ENCODE peak calls at places on chromosomes 4 and X, in eight cellular contexts. M is NCI-H2029, O is T-cell, K is hepatic stellate cell, Q is cardiac muscle cell, H is HEK293T, A is B cell, U is HCT116. G is an unnamed sample.

GRCh38 chr4:141002323-141002805 is 130.9 kb downstream of the RNF150 start:
- DNase-seq in M (no peak), O (no peak), K (peak; percentile 20), Q (peak; percentile 27), H (no peak), A (no peak), U (no peak), G (no peak)

GRCh38 chr4:102717448-102718092 is 43.2 kb downstream of the MANBA start:
- DNase-seq in M (no peak), O (no peak), K (no peak), Q (no peak), H (no peak), A (no peak), U (no peak), G (no peak)

GRCh38 chrX:129726307-129727111 is 12.3 kb upstream of the XPNPEP2 start:
- DNase-seq in M (no peak), O (no peak), K (peak; percentile 47), Q (peak; percentile 60), H (peak; percentile 79), A (no peak), U (peak; percentile 28), G (peak; percentile 51)

GRCh38 chr4:144685916-144686315 is 40.0 kb downstream of the HHIP start:
- DNase-seq in M (no peak), O (no peak), K (no peak), Q (no peak), H (no peak), A (no peak), U (no peak), G (no peak)

GRCh38 chr4:47747846-47748494 is 89.9 kb downstream of the CORIN start:
- DNase-seq in M (no peak), O (no peak), K (no peak), Q (peak; percentile 27), H (no peak), A (no peak), U (no peak), G (no peak)

GRCh38 chr4:118799235-118799932 is 36.5 kb downstream of the SEC24D start:
- DNase-seq in M (no peak), O (no peak), K (no peak), Q (no peak), H (no peak), A (no peak), U (no peak), G (no peak)

GRCh38 chrX:155027509-155028066 is 944 bp downstream of the FUNDC2 start:
- DNase-seq in M (no peak), O (peak; percentile 2), K (no peak), Q (no peak), H (peak; percentile 15), A (no peak), U (peak; percentile 23), G (no peak)

GRCh38 chr4:102234243-102234838 is 110.9 kb downstream of the SLC39A8 start:
- DNase-seq in M (no peak), O (no peak), K (no peak), Q (no peak), H (no peak), A (no peak), U (no peak), G (no peak)

GRCh38 chr4:100360211-100360610 is 157.6 kb downstream of the EMCN start:
- DNase-seq in M (no peak), O (no peak), K (no peak), Q (no peak), H (no peak), A (no peak), U (no peak), G (no peak)

GRCh38 chr4:41727861-41728570 is 20.5 kb downstream of the PHOX2B start:
- DNase-seq in M (no peak), O (no peak), K (no peak), Q (no peak), H (no peak), A (no peak), U (no peak), G (no peak)

GRCh38 chrX:152202886-152203285 is 64.5 kb upstream of the MAGEA10 start:
- DNase-seq in M (no peak), O (no peak), K (no peak), Q (no peak), H (no peak), A (no peak), U (no peak), G (no peak)

GRCh38 chrX:150465856-150466775 is 102.3 kb upstream of the MTM1 start:
- DNase-seq in M (peak; percentile 21), O (no peak), K (no peak), Q (no peak), H (no peak), A (no peak), U (no peak), G (no peak)

GRCh38 chrX:2351999-2352995 is 148.5 kb downstream of the DHRSX start:
- DNase-seq in M (no peak), O (no peak), K (peak; percentile 88), Q (no peak), H (no peak), A (no peak), U (no peak), G (no peak)

GRCh38 chr4:54539500-54540029 is 118.2 kb upstream of the KIT start:
- DNase-seq in M (peak; percentile 17), O (no peak), K (peak; percentile 62), Q (peak; percentile 90), H (peak; percentile 66), A (no peak), U (no peak), G (peak; percentile 87)

GRCh38 chrX:130626521-130626920 is 224.7 kb downstream of the RBMX2 start:
- DNase-seq in M (no peak), O (no peak), K (no peak), Q (no peak), H (no peak), A (no peak), U (no peak), G (no peak)

GRCh38 chr4:8290701-8290970 is 21.1 kb downstream of the HTRA3 start:
- DNase-seq in M (no peak), O (no peak), K (no peak), Q (no peak), H (no peak), A (no peak), U (no peak), G (no peak)

GRCh38 chrX:3516051-3516541 is 169.6 kb upstream of the MXRA5 start:
- DNase-seq in M (no peak), O (no peak), K (no peak), Q (no peak), H (no peak), A (no peak), U (no peak), G (no peak)

GRCh38 chr4:43564107-43564506 is 671.6 kb downstream of the GRXCR1 start:
- DNase-seq in M (no peak), O (no peak), K (no peak), Q (no peak), H (no peak), A (no peak), U (no peak), G (no peak)

GRCh38 chrX:133179500-133179899 is 38.7 kb downstream of the TFDP3 start:
- DNase-seq in M (no peak), O (no peak), K (no peak), Q (no peak), H (no peak), A (no peak), U (no peak), G (no peak)

GRCh38 chr4:6941796-6942195 is 32.2 kb downstream of the TBC1D14 start:
- DNase-seq in M (no peak), O (no peak), K (no peak), Q (no peak), H (no peak), A (no peak), U (no peak), G (no peak)

GRCh38 chrX:73400136-73400748 is 46.6 kb upstream of the CDX4 start:
- DNase-seq in M (no peak), O (no peak), K (no peak), Q (no peak), H (no peak), A (no peak), U (no peak), G (no peak)

GRCh38 chr4:139175647-139176298 is 1.2 kb downstream of the ELF2 start:
- DNase-seq in M (no peak), O (no peak), K (peak; percentile 48), Q (no peak), H (no peak), A (peak; percentile 31), U (peak; percentile 22), G (peak; percentile 56)

GRCh38 chrX:111244238-111244750 is 26.0 kb downstream of the CAPN6 start:
- DNase-seq in M (no peak), O (no peak), K (peak; percentile 11), Q (peak; percentile 40), H (peak; percentile 33), A (no peak), U (peak; percentile 3), G (peak; percentile 50)

G was measured in SK-N-SH.